ENCODE peak calls at places on chromosomes 1 and 21, in five cellular contexts. G is upper lobe of left lung, I is uterus, U is body of pancreas, Q is A549. D is an unnamed sample.

GRCh38 chr1:109883248-109883955 is 27.2 kb upstream of the CSF1 start:
- DNase-seq in G (no peak), I (peak; percentile 72), U (no peak), Q (no peak), D (no peak)

GRCh38 chr1:172973424-172973823 is 77.3 kb downstream of the TNFSF18 start:
- DNase-seq in G (no peak), I (no peak), U (peak; percentile 49), Q (no peak), D (no peak)

GRCh38 chr1:44808938-44809917 is 905 bp downstream of the BTBD19 start:
- DNase-seq in G (peak; percentile 79), I (peak; percentile 69), U (peak; percentile 63), Q (no peak), D (peak; percentile 50)

GRCh38 chr1:30905403-30905802 is 3.2 kb downstream of the SDC3 start:
- DNase-seq in G (no peak), I (no peak), U (no peak), Q (no peak), D (no peak)

GRCh38 chr1:24995661-24996060 is 65.6 kb upstream of the RUNX3 start:
- DNase-seq in G (no peak), I (no peak), U (no peak), Q (no peak), D (no peak)

GRCh38 chr1:166039805-166040204 is 127.0 kb downstream of the FAM78B start:
- DNase-seq in G (no peak), I (no peak), U (no peak), Q (no peak), D (no peak)

GRCh38 chr1:116989851-116990250 is 11.7 kb upstream of the CD101 start:
- DNase-seq in G (no peak), I (no peak), U (no peak), Q (no peak), D (no peak)

GRCh38 chr1:3480369-3480719 is 25.9 kb downstream of the ARHGEF16 start:
- DNase-seq in G (no peak), I (no peak), U (no peak), Q (no peak), D (no peak)

GRCh38 chr1:223815020-223815853 is 30.5 kb downstream of the TP53BP2 start:
- DNase-seq in G (no peak), I (no peak), U (no peak), Q (no peak), D (no peak)

GRCh38 chr1:230394134-230394533 is 32.0 kb downstream of the PGBD5 start:
- DNase-seq in G (no peak), I (no peak), U (no peak), Q (no peak), D (no peak)

GRCh38 chr1:1178794-1179331 is 5.2 kb downstream of the TTLL10 start:
- DNase-seq in G (no peak), I (no peak), U (peak; percentile 4), Q (no peak), D (no peak)

GRCh38 chr1:246001821-246002220 is 505.3 kb downstream of the SMYD3 start:
- DNase-seq in G (no peak), I (no peak), U (no peak), Q (no peak), D (no peak)

GRCh38 chr1:227255086-227255732 is 63.1 kb downstream of the CDC42BPA start:
- DNase-seq in G (no peak), I (no peak), U (no peak), Q (no peak), D (peak; percentile 30)

GRCh38 chr1:43267291-43267805 is 2.4 kb upstream of the TMEM125 start:
- DNase-seq in G (peak; percentile 69), I (no peak), U (no peak), Q (no peak), D (no peak)

GRCh38 chr1:6207075-6207885 is 1.4 kb downstream of the RNF207 start:
- DNase-seq in G (no peak), I (no peak), U (no peak), Q (no peak), D (no peak)

GRCh38 chr1:226135709-226136108 is 50.8 kb downstream of the ACBD3 start:
- DNase-seq in G (no peak), I (no peak), U (no peak), Q (no peak), D (no peak)

GRCh38 chr1:942864-943533 is 16.1 kb downstream of the NOC2L start:
- DNase-seq in G (no peak), I (peak; percentile 89), U (peak; percentile 62), Q (peak; percentile 58), D (no peak)

GRCh38 chr1:175197536-175197935 is 5.0 kb upstream of the KIAA0040 start:
- DNase-seq in G (no peak), I (no peak), U (no peak), Q (no peak), D (no peak)

GRCh38 chr1:211155040-211155439 is 21.1 kb upstream of the KCNH1 start:
- DNase-seq in G (no peak), I (no peak), U (no peak), Q (no peak), D (no peak)

GRCh38 chr1:76281306-76281705 is 206.8 kb downstream of the ST6GALNAC3 start:
- DNase-seq in G (no peak), I (no peak), U (no peak), Q (no peak), D (no peak)

GRCh38 chr1:53370369-53370961 is 42.6 kb upstream of the LRP8 start:
- DNase-seq in G (peak; percentile 10), I (peak; percentile 3), U (no peak), Q (no peak), D (no peak)

GRCh38 chr1:6869002-6869380 is 83.7 kb downstream of the CAMTA1 start:
- DNase-seq in G (no peak), I (no peak), U (no peak), Q (no peak), D (no peak)

GRCh38 chr21:17679002-17679600 is 66.4 kb upstream of the BTG3 start:
- DNase-seq in G (no peak), I (no peak), U (no peak), Q (peak; percentile 14), D (peak; percentile 59)

GRCh38 chr1:5994713-5995621 is 2.7 kb upstream of the NPHP4 start:
- DNase-seq in G (no peak), I (no peak), U (no peak), Q (no peak), D (no peak)

GRCh38 chr1:29380532-29380931 is 144.2 kb downstream of the PTPRU start:
- DNase-seq in G (no peak), I (no peak), U (no peak), Q (no peak), D (no peak)

GRCh38 chr1:167262820-167263219 is 42.1 kb downstream of the POU2F1 start:
- DNase-seq in G (no peak), I (no peak), U (no peak), Q (no peak), D (no peak)

GRCh38 chr1:167258858-167259257 is 38.2 kb downstream of the POU2F1 start:
- DNase-seq in G (no peak), I (peak; percentile 46), U (no peak), Q (no peak), D (no peak)

GRCh38 chr1:167266965-167267364 is 46.3 kb downstream of the POU2F1 start:
- DNase-seq in G (no peak), I (no peak), U (no peak), Q (no peak), D (no peak)

GRCh38 chr1:167263344-167263743 is 42.7 kb downstream of the POU2F1 start:
- DNase-seq in G (no peak), I (no peak), U (no peak), Q (no peak), D (no peak)

DNA sequence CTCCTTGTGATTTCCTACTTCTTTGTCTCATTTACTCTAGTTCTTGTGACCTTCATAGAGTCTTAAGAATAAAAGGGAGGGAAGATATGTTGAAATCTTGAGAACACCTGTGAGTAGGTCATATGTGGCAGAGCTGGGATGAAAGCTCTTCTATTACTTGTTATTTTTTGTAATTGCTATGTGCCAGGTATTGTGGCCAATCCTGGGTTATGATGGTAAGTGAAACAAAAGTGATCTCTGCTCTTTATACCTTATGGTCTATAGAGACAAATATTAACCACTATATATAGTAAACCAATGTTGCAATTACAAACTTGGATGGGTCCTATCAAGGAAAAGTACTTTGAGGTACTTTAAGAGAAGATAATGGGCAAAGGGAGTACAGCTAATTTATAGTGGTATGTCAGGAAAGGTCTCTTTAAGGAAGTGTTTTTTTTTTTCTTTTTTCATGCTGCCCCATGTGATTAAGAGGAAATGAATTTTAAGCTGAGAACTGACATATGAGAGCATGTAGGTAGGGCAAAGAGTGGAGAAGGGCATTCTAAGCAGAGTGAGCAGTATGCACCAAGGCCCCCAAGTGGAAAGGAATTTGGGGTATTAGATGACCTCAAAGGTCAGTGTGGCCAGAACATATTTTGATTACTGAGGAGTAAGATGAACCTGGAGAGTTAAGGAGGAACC is 43.2 kb downstream of the POU2F1 start:
- DNase-seq in G (no peak), I (no peak), U (no peak), Q (no peak), D (no peak)
- TF ChIP-seq POLR2A in G (no peak), I (no peak), U (no peak), Q (no peak), D (no peak)

GRCh38 chr1:47506053-47506452 is 68.2 kb downstream of the FOXD2 start:
- DNase-seq in G (no peak), I (no peak), U (no peak), Q (no peak), D (no peak)
- TF ChIP-seq POLR2A in G (no peak), I (no peak), U (no peak), Q (no peak), D (no peak)

GRCh38 chr1:159780583-159781582 is at the start of gene DUSP23:
- DNase-seq in G (peak; percentile 98), I (peak; percentile 99), U (peak; percentile 98), Q (peak; percentile 97), D (peak; percentile 91)
- TF ChIP-seq POLR2A in G (peak; percentile 96), I (peak; percentile 84), U (peak; percentile 75), Q (peak; percentile 51), D (peak; percentile 53)

GRCh38 chr1:27647328-27647727 is 12.3 kb upstream of the FGR start:
- DNase-seq in G (no peak), I (no peak), U (no peak), Q (no peak), D (no peak)
- TF ChIP-seq POLR2A in G (no peak), I (no peak), U (no peak), Q (no peak), D (no peak)

GRCh38 chr21:14548751-14549150 is 2.6 kb upstream of the SAMSN1 start:
- DNase-seq in G (no peak), I (no peak), U (no peak), Q (no peak), D (no peak)

GRCh38 chr21:14547834-14548513 is 1.9 kb upstream of the SAMSN1 start:
- DNase-seq in G (no peak), I (no peak), U (no peak), Q (no peak), D (no peak)

GRCh38 chr21:14542638-14543037 is 3.5 kb downstream of the SAMSN1 start:
- DNase-seq in G (no peak), I (no peak), U (no peak), Q (no peak), D (peak; percentile 55)

GRCh38 chr21:14543983-14544382 is 2.1 kb downstream of the SAMSN1 start:
- DNase-seq in G (no peak), I (no peak), U (no peak), Q (no peak), D (peak; percentile 21)

GRCh38 chr21:14545906-14546480 is at the start of gene SAMSN1:
- DNase-seq in G (peak; percentile 77), I (no peak), U (peak; percentile 13), Q (no peak), D (peak; percentile 86)
- TF ChIP-seq POLR2A in G (peak; percentile 94), I (no peak), U (no peak), Q (no peak), D (peak; percentile 97)

GRCh38 chr21:36989699-36990507 is 16.6 kb upstream of the RIPPLY3 start:
- DNase-seq in G (peak; percentile 94), I (peak; percentile 93), U (peak; percentile 97), Q (peak; percentile 87), D (peak; percentile 95)
- TF ChIP-seq POLR2A in G (peak; percentile 56), I (peak; percentile 40), U (peak; percentile 40), Q (peak; percentile 50), D (peak; percentile 60)

D was measured in erythroblast.